ENCODE peak calls at places on chromosomes 7 and 10, in six cellular contexts. O is IMR-90, I is A549, U is GM12878, N is HepG2, V is K562. D is an unnamed sample.

GRCh38 chr7:79403451-79403850 is 50.0 kb downstream of the MAGI2 start:
- DNase-seq in O (peak; percentile 51), I (no peak), U (no peak), N (no peak), V (no peak), D (no peak)

GRCh38 chr7:101094791-101095375 is 9.6 kb downstream of the TRIM56 start:
- DNase-seq in O (peak; percentile 67), I (peak; percentile 79), U (no peak), N (peak; percentile 58), V (peak; percentile 75), D (peak; percentile 73)

GRCh38 chr10:77926566-77927342 is at the start of gene DLG5:
- DNase-seq in O (peak; percentile 52), I (peak; percentile 55), U (no peak), N (no peak), V (peak; percentile 91), D (peak; percentile 49)

GRCh38 chr7:157087646-157088045 is 51.1 kb upstream of the UBE3C start:
- DNase-seq in O (no peak), I (no peak), U (no peak), N (no peak), V (no peak), D (no peak)

GRCh38 chr10:23338155-23338828 is 6.3 kb downstream of the C10orf67 start:
- DNase-seq in O (peak; percentile 67), I (peak; percentile 21), U (no peak), N (peak; percentile 60), V (no peak), D (no peak)

GRCh38 chr7:21948887-21949469 is 3.3 kb upstream of the CDCA7L start:
- DNase-seq in O (no peak), I (no peak), U (no peak), N (no peak), V (no peak), D (no peak)

GRCh38 chr7:2710901-2711551 is 23.0 kb downstream of the AMZ1 start:
- DNase-seq in O (peak; percentile 32), I (no peak), U (peak; percentile 57), N (no peak), V (no peak), D (no peak)

GRCh38 chr10:89861584-89862287 is 160.3 kb downstream of the KIF20B start:
- DNase-seq in O (peak; percentile 42), I (no peak), U (no peak), N (no peak), V (no peak), D (no peak)

DNA sequence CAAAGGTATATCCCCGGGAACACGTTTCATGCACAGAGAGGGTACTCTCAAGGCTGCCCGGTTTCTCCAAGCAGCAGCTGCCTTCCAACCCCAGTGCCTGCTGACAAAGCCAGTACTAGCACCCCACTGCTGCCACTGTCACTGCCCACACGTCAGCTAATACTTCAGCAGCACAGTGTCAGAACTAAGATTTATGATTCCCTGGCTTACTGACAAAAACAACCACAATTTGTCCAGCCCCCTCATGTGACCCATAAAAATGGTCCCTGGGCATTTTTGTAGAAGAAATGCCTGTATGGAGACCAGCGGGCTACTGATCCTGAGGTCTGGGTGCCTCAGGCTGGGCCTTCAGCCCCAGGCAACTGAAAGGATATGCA is 2.9 kb downstream of the WDR91 start:
- DNase-seq in O (no peak), I (no peak), U (no peak), N (no peak), V (no peak), D (no peak)
- TF ChIP-seq BHLHE40 in O (no peak), I (no peak), U (peak; percentile 59), N (no peak), V (peak; percentile 34), D (no peak)

GRCh38 chr7:129423700-129424410 is 10.4 kb upstream of the STRIP2 start:
- DNase-seq in O (peak; percentile 25), I (peak; percentile 11), U (no peak), N (peak; percentile 12), V (peak; percentile 67), D (no peak)

GRCh38 chr7:129417073-129417472 is 17.2 kb upstream of the STRIP2 start:
- DNase-seq in O (no peak), I (no peak), U (no peak), N (no peak), V (no peak), D (no peak)

GRCh38 chr7:129426482-129426881 is 7.8 kb upstream of the STRIP2 start:
- DNase-seq in O (no peak), I (no peak), U (no peak), N (no peak), V (no peak), D (no peak)

GRCh38 chr7:129422727-129423126 is 11.5 kb upstream of the STRIP2 start:
- DNase-seq in O (no peak), I (no peak), U (no peak), N (no peak), V (no peak), D (no peak)

GRCh38 chr7:129421717-129422250 is 12.4 kb upstream of the STRIP2 start:
- DNase-seq in O (no peak), I (no peak), U (no peak), N (no peak), V (no peak), D (no peak)
- TF ChIP-seq BHLHE40 in O (no peak), I (no peak), U (no peak), N (no peak), V (no peak), D (no peak)

DNA sequence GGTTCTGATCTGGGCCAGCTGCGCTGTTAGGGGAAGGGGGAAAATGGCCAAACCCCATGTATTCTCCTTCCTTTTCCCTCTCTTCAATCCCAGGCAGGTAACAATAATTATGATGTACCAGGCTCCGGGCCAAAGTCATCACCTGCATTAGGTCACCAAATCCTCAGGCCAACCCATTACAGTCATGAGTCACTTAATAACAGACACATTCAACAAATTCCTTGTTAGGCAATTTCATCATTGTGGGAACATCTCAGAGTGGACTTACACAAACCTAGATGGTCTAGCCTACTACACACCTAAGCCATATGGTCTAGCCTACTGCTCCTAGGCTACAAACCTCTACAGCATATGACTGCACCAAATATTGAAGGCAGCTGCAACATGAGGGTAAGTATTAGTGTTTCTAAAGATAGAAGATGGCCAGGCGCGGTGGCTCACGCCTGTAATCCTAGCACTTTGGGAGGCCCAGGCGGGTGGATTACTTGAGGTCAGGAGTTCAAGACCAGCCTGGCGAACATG is 2.2 kb upstream of the HSPB1 start:
- DNase-seq in O (peak; percentile 82), I (peak; percentile 91), U (no peak), N (peak; percentile 76), V (no peak), D (no peak)
- TF ChIP-seq BHLHE40 in O (peak; percentile 5), I (no peak), U (no peak), N (no peak), V (no peak), D (no peak)

DNA sequence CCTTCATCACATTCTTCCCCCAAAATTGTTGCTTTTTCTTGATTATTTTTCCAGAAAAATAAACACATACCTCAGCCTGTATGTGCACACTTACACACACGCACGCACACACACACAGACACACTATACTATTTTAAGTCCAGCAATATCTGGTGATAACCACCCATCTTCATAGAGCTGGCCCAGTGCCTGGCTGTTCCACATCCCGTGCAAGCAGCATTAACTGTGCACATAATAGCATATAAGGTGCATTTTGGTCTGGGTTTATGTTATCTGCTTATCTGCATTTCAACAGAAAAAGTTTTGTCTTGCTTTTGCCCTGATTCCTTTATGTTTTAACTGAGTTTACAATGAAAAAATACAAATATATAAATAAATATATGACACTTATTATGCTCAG is 143.1 kb upstream of the KLF6 start:
- DNase-seq in O (peak; percentile 11), I (no peak), U (no peak), N (no peak), V (no peak), D (no peak)
- TF ChIP-seq BHLHE40 in O (no peak), I (no peak), U (no peak), N (no peak), V (peak; percentile 36), D (no peak)

DNA sequence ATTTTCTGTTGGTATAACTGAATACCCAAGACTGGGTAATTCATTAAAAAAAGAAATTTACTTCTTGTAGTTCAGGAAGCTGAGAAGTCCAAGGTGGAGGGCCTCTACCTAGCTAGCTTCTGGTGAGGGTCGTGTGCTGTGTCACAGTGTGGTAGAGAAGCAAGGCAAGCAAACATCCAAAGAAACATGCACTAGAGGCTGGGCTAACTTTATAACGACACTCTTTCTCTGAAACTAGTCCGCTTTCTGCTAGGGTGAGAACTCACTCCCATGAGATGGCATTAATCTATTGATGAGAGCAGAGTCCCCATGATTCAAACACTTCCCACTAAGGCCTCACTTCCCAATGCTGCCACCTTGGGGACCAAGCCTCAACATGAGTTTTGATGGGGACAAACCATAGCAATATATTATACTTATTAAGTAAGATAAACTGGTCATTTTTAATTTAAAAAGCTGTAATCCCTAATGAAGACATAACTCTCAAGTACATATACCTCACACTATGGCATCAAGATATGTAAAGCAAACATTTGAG is 50.8 kb downstream of the PHYHIPL start:
- DNase-seq in O (no peak), I (peak; percentile 6), U (no peak), N (no peak), V (no peak), D (no peak)
- TF ChIP-seq BHLHE40 in O (no peak), I (no peak), U (no peak), N (no peak), V (no peak), D (no peak)

DNA sequence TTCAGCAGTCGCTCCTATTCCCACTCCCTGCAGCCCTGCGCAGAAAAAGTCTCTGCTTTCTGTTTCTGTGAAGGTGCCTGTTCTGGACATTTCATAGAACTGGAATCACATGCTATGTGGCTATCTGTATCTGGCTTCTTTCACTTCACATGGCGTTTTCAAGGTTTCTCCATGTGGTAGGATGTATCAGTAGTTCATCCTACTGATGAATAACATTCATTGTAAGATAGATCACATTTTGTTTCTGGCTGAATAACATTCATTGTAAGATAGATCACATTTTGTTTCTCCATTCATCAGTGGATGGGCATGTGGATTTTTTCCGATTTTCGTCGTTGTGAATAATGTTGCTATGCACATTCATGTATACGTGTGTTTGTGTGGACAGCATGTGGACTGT is 44.5 kb downstream of the HSPA12A start:
- DNase-seq in O (no peak), I (no peak), U (no peak), N (no peak), V (no peak), D (no peak)
- TF ChIP-seq BHLHE40 in O (no peak), I (no peak), U (no peak), N (no peak), V (no peak), D (no peak)

D was measured in HEK293T.